ENCODE peak calls at places on chromosomes 5 and 9, in eight cellular contexts. T is heart left ventricle, Z is uterus, M is colonic mucosa, I is left lung, V is A549, R is fibroblast of pulmonary artery, G is HL-60. W is an unnamed sample.
A peak's percentile ranks its signal among the peaks of the same experiment; 100 is the strongest.

GRCh38 chr9:126637002-126637849 is 23.5 kb downstream of the LMX1B start:
- DNase-seq in T (no peak), Z (no peak), M (no peak), I (no peak), V (no peak), R (no peak), G (no peak), W (no peak)

GRCh38 chr5:149517461-149518122 is 33.6 kb downstream of the CSNK1A1 start:
- DNase-seq in T (no peak), Z (no peak), M (no peak), I (no peak), V (peak; percentile 13), R (peak; percentile 23), G (no peak), W (peak; percentile 27)

GRCh38 chr5:146706321-146706972 is 172.1 kb downstream of the PPP2R2B start:
- DNase-seq in T (no peak), Z (no peak), M (no peak), I (peak; percentile 69), V (peak; percentile 4), R (no peak), G (no peak), W (no peak)

GRCh38 chr9:126146254-126147145 is 180.1 kb upstream of the MVB12B start:
- DNase-seq in T (no peak), Z (no peak), M (peak; percentile 29), I (no peak), V (peak; percentile 38), R (no peak), G (no peak), W (no peak)

GRCh38 chr5:93305984-93306383 is 275.0 kb downstream of the NR2F1-AS1 start:
- DNase-seq in T (no peak), Z (no peak), M (no peak), I (no peak), V (no peak), R (no peak), G (no peak), W (no peak)

GRCh38 chr5:37723147-37723961 is 116.5 kb downstream of the GDNF start:
- DNase-seq in T (no peak), Z (no peak), M (no peak), I (no peak), V (peak; percentile 22), R (no peak), G (no peak), W (no peak)

GRCh38 chr5:14449052-14449661 is 132.4 kb upstream of the OTULINL start:
- DNase-seq in T (no peak), Z (peak; percentile 69), M (peak; percentile 56), I (no peak), V (no peak), R (peak; percentile 91), G (no peak), W (peak; percentile 91)

GRCh38 chr5:179287631-179288030 is 57.6 kb downstream of the ADAMTS2 start:
- DNase-seq in T (no peak), Z (no peak), M (no peak), I (peak; percentile 69), V (no peak), R (no peak), G (no peak), W (no peak)

GRCh38 chr9:26329974-26330373 is 562.6 kb downstream of the CAAP1 start:
- DNase-seq in T (no peak), Z (no peak), M (peak; percentile 32), I (no peak), V (no peak), R (no peak), G (no peak), W (no peak)

GRCh38 chr9:94799578-94800264 is 73.2 kb downstream of the AOPEP start:
- DNase-seq in T (no peak), Z (no peak), M (no peak), I (no peak), V (peak; percentile 71), R (peak; percentile 77), G (no peak), W (no peak)

DNA sequence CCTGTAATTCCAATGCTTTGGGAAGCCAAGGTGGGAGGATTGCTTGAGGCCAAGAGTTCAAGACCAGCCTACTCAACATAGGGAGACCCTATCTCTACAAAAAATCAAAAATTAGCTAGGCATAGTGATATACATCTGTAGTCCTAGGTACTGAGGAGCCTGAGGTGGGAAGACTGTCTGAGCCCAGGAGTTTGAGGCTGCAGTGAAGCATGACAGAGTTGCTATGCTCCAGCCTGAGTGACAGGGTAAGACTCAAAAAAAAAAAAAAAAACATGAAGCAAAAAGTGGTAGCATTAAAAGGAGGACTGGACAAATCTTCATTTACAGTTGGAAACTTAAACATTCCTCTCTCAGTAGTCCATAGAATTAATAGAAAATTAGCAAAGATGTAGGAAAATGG is 9.8 kb downstream of the CCNG1 start:
- DNase-seq in T (no peak), Z (no peak), M (no peak), I (no peak), V (no peak), R (no peak), G (no peak), W (no peak)
- H3K4me3 ChIP-seq in T (no peak overlapping the region), Z (no peak overlapping the region), M (no peak overlapping the region), I (no peak overlapping the region), V (no peak overlapping the region), R (no peak overlapping the region), G (no peak overlapping the region), W (no peak overlapping the region)

GRCh38 chr5:34790087-34790486 is 48.9 kb upstream of the TTC23L start:
- DNase-seq in T (no peak), Z (no peak), M (no peak), I (no peak), V (no peak), R (peak; percentile 20), G (no peak), W (no peak)

GRCh38 chr5:34789021-34789531 is 49.9 kb upstream of the TTC23L start:
- DNase-seq in T (peak; percentile 40), Z (peak; percentile 28), M (no peak), I (no peak), V (peak; percentile 29), R (peak; percentile 73), G (no peak), W (peak; percentile 38)

GRCh38 chr5:34787035-34787434 is 51.9 kb upstream of the TTC23L start:
- DNase-seq in T (no peak), Z (no peak), M (no peak), I (no peak), V (peak; percentile 12), R (no peak), G (no peak), W (no peak)

GRCh38 chr5:34791761-34792244 is 47.2 kb upstream of the TTC23L start:
- DNase-seq in T (no peak), Z (no peak), M (no peak), I (no peak), V (no peak), R (peak; percentile 90), G (no peak), W (no peak)

DNA sequence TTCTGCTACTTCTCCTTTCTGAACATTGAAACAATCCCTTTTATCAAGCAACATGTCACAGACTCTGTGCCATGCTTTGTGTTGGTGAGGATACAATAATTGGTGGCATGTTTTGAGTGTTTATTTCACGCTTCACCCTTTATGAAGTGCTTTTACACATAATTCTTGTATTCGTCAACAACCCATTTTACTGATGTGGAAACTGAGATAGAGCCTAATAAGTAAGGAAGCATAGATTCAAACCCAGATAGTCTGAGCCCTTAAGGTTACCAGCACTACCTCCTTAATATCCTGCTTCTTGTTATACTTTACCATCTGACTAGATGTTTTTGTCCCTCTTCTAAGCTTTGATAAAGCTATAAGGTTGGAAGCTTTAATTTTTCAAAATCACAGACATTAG is 49.3 kb upstream of the TTC23L start:
- DNase-seq in T (no peak), Z (no peak), M (no peak), I (no peak), V (no peak), R (no peak), G (no peak), W (no peak)
- TF ChIP-seq CTCF in T (no peak), Z (no peak), M (no peak), I (no peak), V (no peak), R (no peak), G (no peak), W (no peak)

DNA sequence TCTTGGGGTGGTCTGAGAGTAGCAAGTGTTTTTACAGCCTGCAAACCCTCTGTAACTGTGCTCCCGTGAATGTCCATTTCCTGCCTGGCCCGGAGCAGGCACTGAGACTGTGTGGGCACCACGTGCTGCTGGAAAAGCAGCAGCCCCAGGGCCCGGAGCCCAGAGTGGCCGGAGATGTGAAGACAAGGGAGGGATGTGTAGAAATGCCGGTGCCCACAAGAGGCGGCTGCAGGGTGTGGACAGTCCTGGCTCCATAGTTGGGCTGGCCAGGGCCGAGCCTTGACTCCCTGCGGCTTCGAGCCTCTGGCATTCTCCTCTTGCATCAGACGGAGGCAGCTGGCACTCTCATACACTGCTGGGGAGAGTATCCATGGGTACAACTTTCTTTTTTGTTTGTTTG is 13.2 kb upstream of the GFPT2 start:
- DNase-seq in T (no peak), Z (no peak), M (no peak), I (no peak), V (no peak), R (no peak), G (no peak), W (peak; percentile 21)
- H3K4me3 ChIP-seq in T (no peak overlapping the region), Z (no peak overlapping the region), M (no peak overlapping the region), I (no peak overlapping the region), V (no peak overlapping the region), R (no peak overlapping the region), G (no peak overlapping the region), W (no peak overlapping the region)

GRCh38 chr5:15499528-15500325 is at the start of gene FBXL7:
- DNase-seq in T (peak; percentile 89), Z (peak; percentile 82), M (peak; percentile 47), I (peak; percentile 88), V (peak; percentile 61), R (peak; percentile 82), G (no peak), W (no peak)
- TF ChIP-seq CTCF in T (no peak), Z (peak; percentile 29), M (no peak), I (no peak), V (no peak), R (no peak), G (no peak), W (peak; percentile 29)

GRCh38 chr5:122124766-122125165 is 4.6 kb upstream of the ZNF474 start:
- DNase-seq in T (no peak), Z (no peak), M (no peak), I (no peak), V (no peak), R (no peak), G (no peak), W (no peak)

GRCh38 chr5:122126177-122126701 is 3.1 kb upstream of the ZNF474 start:
- DNase-seq in T (no peak), Z (no peak), M (no peak), I (no peak), V (no peak), R (peak; percentile 18), G (no peak), W (peak; percentile 67)

GRCh38 chr5:122130152-122130551 is 806 bp downstream of the ZNF474 start:
- DNase-seq in T (no peak), Z (no peak), M (no peak), I (no peak), V (no peak), R (no peak), G (no peak), W (no peak)

GRCh38 chr5:122126711-122127385 is 2.5 kb upstream of the ZNF474 start:
- DNase-seq in T (no peak), Z (no peak), M (no peak), I (no peak), V (no peak), R (no peak), G (no peak), W (no peak)

GRCh38 chr5:122129332-122129731 is at the start of gene ZNF474:
- DNase-seq in T (peak; percentile 27), Z (peak; percentile 26), M (no peak), I (no peak), V (peak; percentile 76), R (peak; percentile 97), G (no peak), W (peak; percentile 93)
- H3K4me3 ChIP-seq in T (no peak within 1 kb of the TSS), Z (no peak within 1 kb of the TSS), M (no peak within 1 kb of the TSS), I (no peak within 1 kb of the TSS), V (no peak within 1 kb of the TSS), R (no peak within 1 kb of the TSS), G (no peak within 1 kb of the TSS), W (no peak within 1 kb of the TSS)